ENCODE peak calls at places on chromosomes 1 and 21, in four cellular contexts. F is K562, O is PC-3, K is mammary epithelial cell. V is an unnamed sample.

GRCh38 chr1:212980123-212980800 is 29.9 kb downstream of the VASH2 start:
- DNase-seq in K (no peak), F (no peak), O (no peak), V (no peak)

GRCh38 chr1:6358144-6358624 is 35.4 kb downstream of the ACOT7 start:
- DNase-seq in O (no peak), F (no peak), K (peak; percentile 86), V (no peak)

GRCh38 chr1:244322791-244323521 is 128.8 kb downstream of the ADSS2 start:
- DNase-seq in O (peak; percentile 99), F (peak; percentile 68), K (peak; percentile 92), V (peak; percentile 72)

GRCh38 chr1:220391426-220391825 is 119.2 kb upstream of the RAB3GAP2 start:
- DNase-seq in K (peak; percentile 14), O (no peak), F (no peak), V (no peak)

GRCh38 chr1:25757151-25757845 is 42.7 kb upstream of the SELENON start:
- DNase-seq in O (no peak), F (no peak), K (no peak), V (no peak)

GRCh38 chr1:211610779-211611556 is 32.0 kb upstream of the SLC30A1 start:
- DNase-seq in O (no peak), F (no peak), K (no peak), V (peak; percentile 25)

GRCh38 chr1:234675561-234675960 is 65.6 kb upstream of the IRF2BP2 start:
- DNase-seq in F (no peak), O (no peak), K (no peak), V (no peak)

GRCh38 chr1:157161901-157162300 is 23.7 kb upstream of the ETV3 start:
- DNase-seq in F (no peak), O (no peak), K (no peak), V (no peak)

GRCh38 chr1:104671684-104672353 is 922.1 kb downstream of the AMY1C start:
- DNase-seq in O (no peak), K (no peak), F (no peak), V (peak; percentile 37)

GRCh38 chr1:59718064-59718988 is 96.4 kb upstream of the HOOK1 start:
- DNase-seq in K (peak; percentile 23), F (no peak), O (peak; percentile 75), V (peak; percentile 68)

GRCh38 chr1:8702121-8702520 is 115.3 kb downstream of the RERE start:
- DNase-seq in K (peak; percentile 48), F (no peak), O (peak; percentile 90), V (peak; percentile 67)

GRCh38 chr1:3869751-3870301 is 12.6 kb downstream of the DFFB start:
- DNase-seq in K (no peak), O (no peak), F (peak; percentile 89), V (peak; percentile 73)

GRCh38 chr1:231855966-231856365 is 229.4 kb downstream of the DISC1 start:
- DNase-seq in K (no peak), O (no peak), F (no peak), V (no peak)

GRCh38 chr1:221100196-221100950 is 221.1 kb downstream of the HLX start:
- DNase-seq in K (no peak), F (no peak), O (peak; percentile 89), V (no peak)

GRCh38 chr21:44503901-44504399 is 36.0 kb downstream of the KRTAP10-1 start:
- DNase-seq in F (no peak), K (no peak), O (no peak), V (no peak)

GRCh38 chr21:44871576-44872265 is 1.8 kb downstream of the PTTG1IP start:
- DNase-seq in F (no peak), O (peak; percentile 94), K (peak; percentile 91), V (no peak)

GRCh38 chr1:228332797-228333738 is 73.6 kb downstream of the TRIM11 start:
- DNase-seq in K (no peak), O (no peak), F (no peak), V (no peak)

GRCh38 chr1:195745170-195746009 is 862.9 kb downstream of the KCNT2 start:
- DNase-seq in K (no peak), F (no peak), O (peak; percentile 33), V (no peak)

GRCh38 chr1:206754011-206754410 is 16.6 kb upstream of the IL19 start:
- DNase-seq in O (no peak), K (peak; percentile 9), F (no peak), V (no peak)

GRCh38 chr21:46596201-46596600 is 8.7 kb downstream of the S100B start:
- DNase-seq in K (no peak), F (no peak), O (no peak), V (no peak)

GRCh38 chr1:147723691-147724323 is 36.6 kb downstream of the GJA5 start:
- DNase-seq in O (peak; percentile 85), F (peak; percentile 12), K (peak; percentile 15), V (peak; percentile 39)

GRCh38 chr1:195584870-195585624 is 1023.2 kb downstream of the KCNT2 start:
- DNase-seq in F (no peak), K (peak; percentile 31), O (peak; percentile 58), V (no peak)

GRCh38 chr1:27566462-27567182 is 37.3 kb downstream of the AHDC1 start:
- DNase-seq in F (no peak), K (no peak), O (no peak), V (no peak)

GRCh38 chr1:2084306-2084705 is 34.1 kb downstream of the PRKCZ start:
- DNase-seq in O (no peak), F (no peak), K (no peak), V (no peak)

GRCh38 chr1:183887826-183888819 is 83.2 kb downstream of the RGL1 start:
- DNase-seq in O (peak; percentile 14), K (no peak), F (no peak), V (peak; percentile 64)

GRCh38 chr1:41638086-41639024 is 153.9 kb upstream of the EDN2 start:
- DNase-seq in F (no peak), K (no peak), O (no peak), V (no peak)

GRCh38 chr1:95117207-95118018 is at the start of gene TLCD4:
- DNase-seq in F (peak; percentile 77), K (peak; percentile 47), O (peak; percentile 78), V (peak; percentile 18)

GRCh38 chr1:26701266-26701994 is 5.6 kb downstream of the ARID1A start:
- DNase-seq in O (peak; percentile 60), K (no peak), F (no peak), V (no peak)

GRCh38 chr1:117586747-117587478 is 18.9 kb upstream of the TENT5C start:
- DNase-seq in K (no peak), O (no peak), F (no peak), V (no peak)
- H3K4me1 ChIP-seq in K (no peaks in the 10 kb centered on the region), O (peaks cover 20% of the 10 kb centered on the region), F (peaks cover 8% of the 10 kb centered on the region), V (no peaks in the 10 kb centered on the region)

DNA sequence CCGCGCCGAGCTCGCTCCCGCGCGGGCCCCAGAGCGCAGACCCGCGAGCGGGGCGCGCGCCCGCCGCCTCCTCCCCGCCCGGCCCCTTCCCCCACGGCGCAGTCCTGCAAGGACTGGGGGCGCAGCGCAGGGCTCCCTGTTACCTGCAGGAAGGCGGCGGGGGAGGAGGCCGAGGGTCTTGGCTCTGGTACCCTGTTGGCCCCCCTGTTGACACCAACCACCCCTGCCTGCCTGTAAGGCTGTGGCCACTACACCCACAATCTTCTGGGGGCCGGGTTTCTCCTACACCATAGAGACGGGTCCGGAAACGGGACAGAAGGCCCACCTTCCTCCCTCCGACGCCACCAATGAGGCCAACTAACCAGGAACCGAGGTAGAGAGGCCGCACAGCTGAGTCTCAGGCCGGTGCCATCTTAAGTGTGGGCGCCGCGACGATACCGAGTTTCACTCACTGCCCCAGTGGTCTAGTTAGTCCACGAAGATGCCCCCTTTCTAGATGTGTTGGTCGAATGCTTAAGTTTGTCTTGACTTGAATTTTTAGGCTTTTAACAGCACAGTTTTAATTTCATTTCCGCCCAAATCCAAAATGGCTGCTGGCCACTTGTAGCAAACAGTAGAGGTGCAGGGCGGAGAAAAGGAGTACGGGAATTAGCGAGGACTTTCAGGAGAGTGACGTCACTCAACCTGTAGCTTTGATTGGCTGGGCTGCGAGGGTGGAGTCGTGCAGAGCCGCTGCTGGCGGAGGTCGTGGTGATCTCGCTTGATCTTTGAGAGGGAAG is at the start of gene SCYL3:
- DNase-seq in K (peak; percentile 97), O (peak; percentile 90), F (peak; percentile 97), V (peak; percentile 98)
- TF ChIP-seq EZH2 in K (no peak), O (no peak), F (no peak), V (no peak)

DNA sequence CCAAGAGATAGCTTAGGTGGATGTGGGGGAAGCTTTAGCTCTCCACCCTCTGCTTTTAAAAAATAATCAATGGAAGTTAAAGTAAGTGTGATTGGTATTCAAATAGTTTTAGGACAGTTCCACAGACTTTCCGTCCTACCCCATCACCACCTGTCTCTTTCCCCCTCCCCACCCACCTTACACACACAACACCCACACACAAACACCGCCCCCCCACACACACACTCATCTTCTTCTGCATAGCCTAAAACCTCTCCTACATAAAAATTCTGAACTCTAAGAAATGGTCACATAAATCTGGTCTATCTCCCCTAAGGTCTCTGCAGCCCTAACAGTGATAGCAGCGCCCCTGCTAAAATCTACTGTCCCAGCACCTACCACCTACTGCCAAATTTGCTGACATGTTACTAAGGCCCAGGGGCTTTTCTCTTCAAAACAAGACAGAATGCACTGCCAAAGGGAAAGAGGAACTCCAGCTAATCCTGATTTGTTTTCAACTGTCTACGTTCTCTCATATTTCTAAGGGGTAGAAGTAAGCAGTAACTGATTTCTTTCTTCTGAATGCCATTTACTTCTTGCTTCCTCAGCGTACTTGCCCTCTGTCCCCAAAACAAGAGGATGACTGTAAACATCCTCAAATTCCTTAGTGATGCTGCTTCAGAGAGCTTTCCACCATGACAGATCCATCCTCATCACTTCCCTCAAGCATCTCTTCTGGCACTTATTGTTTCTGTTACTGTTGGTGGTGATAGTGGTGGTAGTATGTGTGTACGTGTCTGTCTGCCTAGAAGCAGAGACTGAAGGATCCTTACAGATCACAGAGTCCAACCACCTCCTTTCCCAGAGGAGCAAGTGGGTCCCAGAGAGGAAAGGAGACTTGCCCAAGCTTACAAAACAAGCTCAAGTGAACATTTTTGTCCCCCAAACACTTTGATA is 56.8 kb downstream of the LUZP1 start:
- DNase-seq in F (no peak), K (no peak), O (no peak), V (no peak)
- H3K4me1 ChIP-seq in F (peaks cover 36% of the 10 kb centered on the region), K (peaks cover 22% of the 10 kb centered on the region), O (peaks cover 13% of the 10 kb centered on the region), V (no peaks in the 10 kb centered on the region)

GRCh38 chr1:46492269-46492853 is 2.7 kb downstream of the DMBX1 start:
- DNase-seq in F (no peak), K (no peak), O (no peak), V (no peak)
- TF ChIP-seq EZH2 in F (no peak), K (peak; percentile 68), O (no peak), V (no peak)

GRCh38 chr1:93613895-93614294 is 67.7 kb downstream of the BCAR3 start:
- DNase-seq in F (no peak), O (no peak), K (no peak), V (no peak)
- H3K4me1 ChIP-seq in F (no peaks in the 10 kb centered on the region), O (peaks cover 54% of the 10 kb centered on the region), K (peaks cover 82% of the 10 kb centered on the region), V (peaks cover 8% of the 10 kb centered on the region)

DNA sequence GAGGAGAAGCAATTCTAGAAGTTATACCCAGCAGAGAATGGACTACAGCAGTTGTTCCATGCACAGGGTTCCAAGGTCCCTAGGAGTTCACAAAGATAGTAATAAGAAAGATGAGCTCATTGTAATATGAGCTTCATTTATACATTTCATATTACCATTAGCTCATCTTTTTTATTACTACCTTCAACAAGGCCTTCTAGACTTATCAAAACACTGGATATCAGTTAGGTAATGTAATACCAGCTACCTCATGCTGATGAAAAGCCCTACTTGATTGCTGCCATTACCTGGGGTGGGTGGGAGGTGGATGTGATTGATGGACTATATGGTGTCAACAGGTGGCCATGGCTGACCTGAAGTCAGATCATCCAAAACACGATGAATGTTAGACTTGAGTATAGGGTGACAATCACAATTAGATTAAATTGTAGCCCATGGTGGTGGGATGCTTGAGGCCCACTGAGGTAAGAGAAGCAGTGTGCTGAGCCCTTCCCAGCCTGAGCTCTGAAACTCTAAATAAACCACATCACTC is 34.1 kb downstream of the SPATA46 start:
- DNase-seq in K (no peak), O (no peak), F (no peak), V (no peak)
- TF ChIP-seq EZH2 in K (no peak), O (no peak), F (no peak), V (no peak)

V was measured in A673.